ENCODE peak calls at places on chromosomes 1 and 21, in six cellular contexts. C is endodermal cell, J is GM23338, U is vagina, Q is NB4, B is thoracic aorta. M is an unnamed sample.

GRCh38 chr1:155813672-155814071 is 43.3 kb downstream of the GON4L start:
- DNase-seq in C (no peak), J (no peak), U (no peak), Q (no peak), B (no peak), M (no peak)

GRCh38 chr1:56355422-56355821 is 223.9 kb downstream of the PLPP3 start:
- DNase-seq in C (no peak), J (no peak), U (no peak), Q (no peak), B (no peak), M (no peak)

GRCh38 chr1:27959792-27960603 is at the start of gene XKR8:
- DNase-seq in C (peak; percentile 96), J (peak; percentile 94), U (no peak), Q (peak; percentile 77), B (no peak), M (peak; percentile 56)

GRCh38 chr1:24968941-24969585 is 39.0 kb upstream of the RUNX3 start:
- DNase-seq in C (no peak), J (no peak), U (no peak), Q (no peak), B (no peak), M (no peak)

GRCh38 chr1:201505505-201505893 is 1.4 kb downstream of the CSRP1 start:
- DNase-seq in C (peak; percentile 72), J (no peak), U (no peak), Q (no peak), B (no peak), M (peak; percentile 56)

GRCh38 chr1:236345728-236346127 is 48.4 kb upstream of the EDARADD start:
- DNase-seq in C (peak; percentile 58), J (peak; percentile 63), U (peak; percentile 32), Q (peak; percentile 39), B (no peak), M (no peak)

GRCh38 chr1:248740876-248741275 is 14.7 kb downstream of the LYPD8 start:
- DNase-seq in C (no peak), J (no peak), U (no peak), Q (no peak), B (no peak), M (no peak)

GRCh38 chr1:216923601-216924000 is 200.4 kb upstream of the ESRRG start:
- DNase-seq in C (no peak), J (no peak), U (no peak), Q (no peak), B (no peak), M (no peak)

GRCh38 chr1:109658533-109659051 is 2.7 kb downstream of the GSTM4 start:
- DNase-seq in C (no peak), J (no peak), U (no peak), Q (no peak), B (no peak), M (no peak)

GRCh38 chr1:106747791-106748190 is 308.7 kb upstream of the PRMT6 start:
- DNase-seq in C (no peak), J (peak; percentile 16), U (no peak), Q (no peak), B (no peak), M (no peak)

GRCh38 chr1:234997201-234998173 is 131.2 kb downstream of the TOMM20 start:
- DNase-seq in C (peak; percentile 44), J (no peak), U (peak; percentile 98), Q (no peak), B (peak; percentile 98), M (peak; percentile 100)

GRCh38 chr21:36699546-36700294 is 805 bp downstream of the SIM2 start:
- DNase-seq in C (peak; percentile 63), J (peak; percentile 46), U (no peak), Q (no peak), B (no peak), M (no peak)
- H3K4me3 ChIP-seq in C (no peak overlapping the region), J (peak overlapping the region; percentile 59), U (peak overlapping the region; percentile 37), Q (no peak overlapping the region), B (peak overlapping the region; percentile 69), M (no peak overlapping the region)

DNA sequence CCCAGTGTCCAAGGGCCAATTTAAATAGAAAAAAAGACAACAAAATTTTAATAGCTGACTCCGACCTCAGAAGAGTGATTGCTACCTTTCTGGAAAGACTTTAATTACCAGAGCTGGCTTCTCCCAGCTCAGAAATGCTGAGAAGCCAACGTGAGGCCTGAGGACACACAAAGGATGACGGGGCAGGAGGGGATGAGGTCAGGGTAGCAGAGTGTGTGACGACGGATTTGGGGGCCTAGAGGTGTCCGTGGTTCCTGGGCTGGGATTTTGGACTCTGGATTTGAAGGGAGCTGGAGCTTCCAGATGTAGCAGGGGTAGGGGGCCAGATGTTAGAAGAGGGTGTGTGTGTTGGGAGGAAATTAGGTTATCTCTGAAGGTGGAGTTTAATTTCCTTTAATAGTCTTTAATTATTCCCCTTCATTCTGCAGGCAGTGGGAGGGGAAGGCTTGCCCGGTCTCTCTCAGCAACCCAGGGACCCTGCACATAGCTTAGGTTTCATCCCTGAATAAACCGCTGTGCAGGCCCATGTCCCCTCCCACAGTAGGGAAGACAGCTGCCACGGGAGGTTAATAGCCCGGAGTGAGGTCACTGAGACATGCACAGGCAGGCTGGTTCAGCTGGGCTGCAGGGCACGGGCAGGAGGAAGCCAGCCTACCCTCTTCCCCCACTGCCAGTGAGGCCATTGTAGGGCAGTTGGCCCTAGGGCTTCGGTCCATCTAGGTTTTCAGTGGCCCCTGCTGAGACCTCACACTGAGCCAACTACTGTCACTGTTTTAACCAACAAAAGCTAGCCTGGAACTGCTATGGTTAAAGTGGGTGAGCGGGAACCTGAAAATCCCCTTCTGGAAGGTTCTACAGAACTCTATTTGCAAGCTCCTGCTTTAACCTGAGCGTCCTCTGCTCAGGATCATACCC is 3.8 kb upstream of the PADI3 start:
- DNase-seq in C (no peak), J (no peak), U (no peak), Q (no peak), B (no peak), M (no peak)
- H3K4me3 ChIP-seq in C (no peak overlapping the region), J (no peak overlapping the region), U (no peak overlapping the region), Q (no peak overlapping the region), B (no peak overlapping the region), M (no peak overlapping the region)

GRCh38 chr1:42765271-42765670 is 1.6 kb downstream of the P3H1 start:
- DNase-seq in C (no peak), J (no peak), U (no peak), Q (no peak), B (no peak), M (no peak)
- H3K4me3 ChIP-seq in C (peak overlapping the region; percentile 86), J (peak overlapping the region; percentile 92), U (peak overlapping the region; percentile 85), Q (peak overlapping the region; percentile 94), B (peak overlapping the region; percentile 93), M (peak overlapping the region; percentile 97)

DNA sequence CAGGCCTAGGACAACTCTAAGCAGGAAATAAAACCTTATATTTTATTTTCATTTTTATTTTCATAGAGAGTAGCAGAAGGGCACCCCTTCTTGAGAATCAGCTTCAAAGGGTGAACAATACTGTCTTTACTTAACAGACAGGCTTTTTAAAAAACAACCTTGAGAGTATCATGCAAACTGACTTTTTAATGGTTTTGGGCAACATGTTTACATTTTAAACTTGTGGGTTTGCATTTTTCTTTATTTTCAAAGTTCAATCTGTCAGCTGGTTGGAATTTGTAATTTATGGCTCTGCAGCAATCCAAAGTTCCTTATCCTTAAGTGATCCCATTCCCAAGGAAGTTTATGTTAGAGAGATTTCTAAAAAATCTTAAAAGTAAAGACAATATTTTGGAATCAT is 392.3 kb upstream of the ADAMTS5 start:
- DNase-seq in C (no peak), J (no peak), U (no peak), Q (no peak), B (no peak), M (peak; percentile 56)
- H3K4me3 ChIP-seq in C (no peak overlapping the region), J (no peak overlapping the region), U (no peak overlapping the region), Q (no peak overlapping the region), B (no peak overlapping the region), M (no peak overlapping the region)

GRCh38 chr21:46668381-46668780 is 32.9 kb downstream of the PRMT2 start:
- DNase-seq in C (no peak), J (no peak), U (no peak), Q (no peak), B (no peak), M (no peak)
- H3K4me3 ChIP-seq in C (peak overlapping the region; percentile 87), J (peak overlapping the region; percentile 82), U (peak overlapping the region; percentile 45), Q (peak overlapping the region; percentile 77), B (peak overlapping the region; percentile 70), M (peak overlapping the region; percentile 54)

DNA sequence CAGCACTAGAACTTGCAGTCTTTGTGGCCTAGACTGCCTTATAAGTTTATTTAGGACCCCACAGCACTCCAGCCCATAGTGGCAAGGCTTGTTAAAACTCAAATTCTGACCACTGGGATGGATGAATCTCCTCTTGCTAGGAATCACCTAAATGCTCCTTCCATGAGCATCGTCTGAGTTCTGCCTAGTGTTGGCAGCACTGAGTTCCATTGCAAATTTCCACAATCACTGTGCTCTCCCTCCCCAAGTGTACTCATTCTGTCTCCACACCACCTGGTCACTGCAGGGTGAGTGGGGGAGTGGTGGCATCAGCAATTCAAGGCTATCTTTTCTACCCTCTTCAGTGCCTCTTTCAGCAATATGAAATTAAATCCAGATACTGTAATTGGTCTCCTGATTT is 46.7 kb upstream of the PTBP2 start:
- DNase-seq in C (peak; percentile 48), J (peak; percentile 38), U (no peak), Q (no peak), B (no peak), M (no peak)
- H3K4me3 ChIP-seq in C (no peak overlapping the region), J (no peak overlapping the region), U (no peak overlapping the region), Q (no peak overlapping the region), B (no peak overlapping the region), M (no peak overlapping the region)

GRCh38 chr1:211133393-211133840 is 531 bp downstream of the KCNH1 start:
- DNase-seq in C (peak; percentile 78), J (peak; percentile 62), U (no peak), Q (no peak), B (no peak), M (no peak)
- H3K4me3 ChIP-seq in C (peak overlapping the region; percentile 74), J (peak overlapping the region; percentile 72), U (peak overlapping the region; percentile 50), Q (no peak overlapping the region), B (peak overlapping the region; percentile 69), M (peak overlapping the region; percentile 23)

DNA sequence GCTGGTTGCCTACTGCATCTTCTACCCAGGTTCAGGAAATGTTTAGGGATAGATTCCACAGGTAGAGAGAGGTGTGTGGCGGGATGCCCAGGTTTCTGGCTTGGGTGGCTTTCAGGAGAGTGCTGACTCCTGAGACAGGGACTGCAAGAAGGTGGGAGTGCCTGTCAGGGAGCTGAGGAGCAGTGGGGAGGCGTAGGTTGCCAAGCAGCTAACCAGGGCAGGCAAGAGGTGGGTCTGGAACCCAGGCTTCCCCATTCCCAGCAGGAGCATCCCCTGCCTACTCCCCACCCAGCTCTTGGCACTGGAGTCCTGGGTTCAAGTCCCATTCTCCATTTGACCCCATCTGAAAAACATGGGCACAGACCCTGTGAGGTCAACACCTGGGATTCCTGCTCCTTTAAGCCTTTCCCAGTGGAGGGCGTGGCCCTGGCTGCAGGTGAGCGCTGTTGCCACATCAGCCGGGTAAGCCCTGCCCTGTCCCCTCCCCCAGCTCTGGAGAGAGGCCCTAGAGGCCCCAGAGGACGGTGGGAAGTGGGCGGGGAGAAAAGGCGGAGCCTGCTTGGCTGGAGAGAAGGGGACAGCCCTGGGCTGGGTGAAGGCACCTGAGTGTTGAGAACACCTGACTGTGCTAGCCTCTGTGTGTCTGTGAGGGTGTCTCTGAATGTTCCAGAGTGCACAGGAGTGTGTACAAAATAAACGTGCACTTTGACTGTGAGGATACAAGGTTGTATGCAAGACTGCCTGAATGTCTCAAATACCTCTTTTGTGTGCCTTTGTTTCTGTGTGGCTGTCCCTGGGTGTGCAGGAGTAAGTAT is 13.9 kb upstream of the SYNC start:
- DNase-seq in C (peak; percentile 100), J (peak; percentile 100), U (no peak), Q (peak; percentile 53), B (no peak), M (no peak)
- H3K4me3 ChIP-seq in C (no peak overlapping the region), J (peak overlapping the region; percentile 21), U (no peak overlapping the region), Q (no peak overlapping the region), B (no peak overlapping the region), M (no peak overlapping the region)

M was measured in fibroblast of mammary gland.